ENCODE peak calls at places on chromosome 14, in four cellular contexts. O is stimulated activated CD4-positive, alpha-beta T cell treated with anti-CD3 and anti-CD28 coated beads, Interleukin-1b, Interleukin-23, amount 100 ng/mL, for 1 hour; B is EL; D is mucosa of descending colon. T is an unnamed sample.

GRCh38 chr14:61140271-61140670 is 140.9 kb downstream of the TMEM30B start:
- DNase-seq in O (no peak), B (no peak), D (no peak), T (no peak)

GRCh38 chr14:49106721-49107689 is 479.2 kb downstream of the RPS29 start:
- DNase-seq in O (no peak), B (no peak), D (no peak), T (no peak)

GRCh38 chr14:54881235-54881760 is 21.3 kb downstream of the GCH1 start:
- DNase-seq in O (no peak), B (peak; percentile 69), D (peak; percentile 41), T (no peak)

GRCh38 chr14:33685698-33686097 is 265.2 kb downstream of the EGLN3 start:
- DNase-seq in O (no peak), B (no peak), D (no peak), T (no peak)

GRCh38 chr14:85414142-85414541 is 115.8 kb upstream of the FLRT2 start:
- DNase-seq in O (no peak), B (peak; percentile 45), D (no peak), T (no peak)

GRCh38 chr14:56868660-56869059 is 58.4 kb upstream of the OTX2 start:
- DNase-seq in O (no peak), B (no peak), D (no peak), T (no peak)

GRCh38 chr14:73718742-73719251 is 4.6 kb upstream of the PNMA1 start:
- DNase-seq in O (no peak), B (no peak), D (no peak), T (no peak)

GRCh38 chr14:74882103-74882920 is 596 bp downstream of the DLST start:
- DNase-seq in O (no peak), B (peak; percentile 48), D (peak; percentile 67), T (no peak)

GRCh38 chr14:103334644-103335603 is 887 bp downstream of the EIF5 start:
- DNase-seq in O (peak; percentile 47), B (peak; percentile 78), D (peak; percentile 84), T (peak; percentile 59)

GRCh38 chr14:99522934-99523660 is 41.9 kb downstream of the CCNK start:
- DNase-seq in O (no peak), B (peak; percentile 28), D (peak; percentile 35), T (no peak)

GRCh38 chr14:71478542-71478941 is 453.7 kb upstream of the RGS6 start:
- DNase-seq in O (no peak), B (peak; percentile 80), D (no peak), T (no peak)

GRCh38 chr14:58770501-58770982 is 132.8 kb downstream of the DACT1 start:
- DNase-seq in O (no peak), B (no peak), D (peak; percentile 61), T (no peak)

GRCh38 chr14:39454906-39455539 is 22.8 kb upstream of the FBXO33 start:
- DNase-seq in O (no peak), B (no peak), D (no peak), T (no peak)

GRCh38 chr14:103136388-103137271 is 13.4 kb downstream of the TNFAIP2 start:
- DNase-seq in O (no peak), B (peak; percentile 81), D (no peak), T (no peak)

GRCh38 chr14:49975286-49975685 is 82.4 kb downstream of the ARF6 start:
- DNase-seq in O (no peak), B (peak; percentile 95), D (no peak), T (no peak)

GRCh38 chr14:81743605-81744004 is 210.0 kb upstream of the SEL1L start:
- DNase-seq in O (no peak), B (no peak), D (no peak), T (no peak)

GRCh38 chr14:49950275-49951250 is 57.7 kb downstream of the ARF6 start:
- DNase-seq in O (no peak), B (no peak), D (peak; percentile 90), T (peak; percentile 96)

GRCh38 chr14:105275267-105275946 is 25.4 kb downstream of the BRF1 start:
- DNase-seq in O (no peak), B (peak; percentile 78), D (no peak), T (no peak)

GRCh38 chr14:93975791-93976476 is 436 bp downstream of the ASB2 start:
- DNase-seq in O (no peak), B (no peak), D (no peak), T (no peak)